ENCODE peak calls at places on chromosomes 1 and 21, in ten cellular contexts. One of them, this sample, is unnamed.

GRCh38 chr1:117582341-117582902 is 23.4 kb upstream of the TENT5C start:
- DNase-seq in astrocyte of the cerebellum: no peak
- DNase-seq in upper lobe of right lung: no peak
- DNase-seq in fibroblast of lung: no peak
- DNase-seq in CD4-positive, alpha-beta T cell: no peak
- DNase-seq in right lobe of liver: no peak
- DNase-seq in GM12878: no peak
- DNase-seq in cardiac muscle cell: no peak
- DNase-seq in endothelial cell: no peak
- DNase-seq in spleen: no peak
- DNase-seq in this sample: no peak

GRCh38 chr1:245195398-245195797 is 40.6 kb downstream of the KIF26B start:
- DNase-seq in right lobe of liver: no peak
- DNase-seq in cardiac muscle cell: no peak
- DNase-seq in GM12878: no peak
- DNase-seq in CD4-positive, alpha-beta T cell: no peak
- DNase-seq in astrocyte of the cerebellum: no peak
- DNase-seq in endothelial cell: no peak
- DNase-seq in spleen: no peak
- DNase-seq in upper lobe of right lung: no peak
- DNase-seq in fibroblast of lung: no peak
- DNase-seq in this sample: no peak

GRCh38 chr1:15950302-15950701 is 25.6 kb downstream of the ZBTB17 start:
- DNase-seq in astrocyte of the cerebellum: no peak
- DNase-seq in right lobe of liver: no peak
- DNase-seq in GM12878: no peak
- DNase-seq in spleen: no peak
- DNase-seq in cardiac muscle cell: no peak
- DNase-seq in CD4-positive, alpha-beta T cell: no peak
- DNase-seq in upper lobe of right lung: no peak
- DNase-seq in endothelial cell: no peak
- DNase-seq in fibroblast of lung: no peak
- DNase-seq in this sample: no peak

GRCh38 chr1:246608616-246609376 is 42.5 kb downstream of the CNST start:
- DNase-seq in endothelial cell: peak
- DNase-seq in fibroblast of lung: peak
- DNase-seq in GM12878: no peak
- DNase-seq in upper lobe of right lung: peak
- DNase-seq in spleen: no peak
- DNase-seq in astrocyte of the cerebellum: peak
- DNase-seq in CD4-positive, alpha-beta T cell: no peak
- DNase-seq in right lobe of liver: peak
- DNase-seq in cardiac muscle cell: peak
- DNase-seq in this sample: no peak

GRCh38 chr1:170640581-170640980 is 23.4 kb upstream of the PRRX1 start:
- DNase-seq in cardiac muscle cell: no peak
- DNase-seq in CD4-positive, alpha-beta T cell: no peak
- DNase-seq in spleen: no peak
- DNase-seq in astrocyte of the cerebellum: no peak
- DNase-seq in right lobe of liver: no peak
- DNase-seq in GM12878: no peak
- DNase-seq in fibroblast of lung: no peak
- DNase-seq in upper lobe of right lung: no peak
- DNase-seq in endothelial cell: no peak
- DNase-seq in this sample: no peak

GRCh38 chr1:200979574-200980451 is 43.7 kb downstream of the KIF21B start:
- DNase-seq in astrocyte of the cerebellum: no peak
- DNase-seq in endothelial cell: peak
- DNase-seq in right lobe of liver: no peak
- DNase-seq in cardiac muscle cell: peak
- DNase-seq in upper lobe of right lung: no peak
- DNase-seq in GM12878: no peak
- DNase-seq in spleen: peak
- DNase-seq in fibroblast of lung: peak
- DNase-seq in CD4-positive, alpha-beta T cell: peak
- DNase-seq in this sample: peak

GRCh38 chr1:84442256-84442655 is 36.8 kb upstream of the RPF1 start:
- DNase-seq in upper lobe of right lung: no peak
- DNase-seq in spleen: no peak
- DNase-seq in right lobe of liver: no peak
- DNase-seq in cardiac muscle cell: peak
- DNase-seq in CD4-positive, alpha-beta T cell: no peak
- DNase-seq in fibroblast of lung: peak
- DNase-seq in astrocyte of the cerebellum: peak
- DNase-seq in GM12878: peak
- DNase-seq in endothelial cell: no peak
- DNase-seq in this sample: peak

GRCh38 chr21:42593007-42593814 is 60.2 kb upstream of the PDE9A start:
- DNase-seq in GM12878: no peak
- DNase-seq in right lobe of liver: peak
- DNase-seq in astrocyte of the cerebellum: peak
- DNase-seq in fibroblast of lung: peak
- DNase-seq in CD4-positive, alpha-beta T cell: peak
- DNase-seq in cardiac muscle cell: peak
- DNase-seq in endothelial cell: peak
- DNase-seq in upper lobe of right lung: peak
- DNase-seq in spleen: peak
- DNase-seq in this sample: peak

GRCh38 chr1:12615916-12616708 is 1.9 kb downstream of the DHRS3 start:
- DNase-seq in endothelial cell: peak
- DNase-seq in astrocyte of the cerebellum: no peak
- DNase-seq in fibroblast of lung: no peak
- DNase-seq in CD4-positive, alpha-beta T cell: no peak
- DNase-seq in cardiac muscle cell: peak
- DNase-seq in GM12878: no peak
- DNase-seq in upper lobe of right lung: peak
- DNase-seq in spleen: peak
- DNase-seq in right lobe of liver: peak
- DNase-seq in this sample: no peak

GRCh38 chr1:51234721-51235425 is 1.2 kb upstream of the RNF11 start:
- DNase-seq in spleen: peak
- DNase-seq in astrocyte of the cerebellum: no peak
- DNase-seq in right lobe of liver: peak
- DNase-seq in GM12878: peak
- DNase-seq in cardiac muscle cell: peak
- DNase-seq in CD4-positive, alpha-beta T cell: peak
- DNase-seq in fibroblast of lung: no peak
- DNase-seq in endothelial cell: no peak
- DNase-seq in upper lobe of right lung: peak
- DNase-seq in this sample: no peak

GRCh38 chr1:164709541-164710287 is 150.7 kb downstream of the PBX1 start:
- DNase-seq in cardiac muscle cell: no peak
- DNase-seq in astrocyte of the cerebellum: no peak
- DNase-seq in fibroblast of lung: no peak
- DNase-seq in upper lobe of right lung: no peak
- DNase-seq in CD4-positive, alpha-beta T cell: no peak
- DNase-seq in endothelial cell: no peak
- DNase-seq in spleen: no peak
- DNase-seq in right lobe of liver: no peak
- DNase-seq in GM12878: no peak
- DNase-seq in this sample: no peak

GRCh38 chr1:244154882-244155531 is 103.9 kb downstream of the ZBTB18 start:
- DNase-seq in GM12878: no peak
- DNase-seq in astrocyte of the cerebellum: no peak
- DNase-seq in cardiac muscle cell: no peak
- DNase-seq in upper lobe of right lung: no peak
- DNase-seq in spleen: no peak
- DNase-seq in fibroblast of lung: no peak
- DNase-seq in right lobe of liver: peak
- DNase-seq in endothelial cell: no peak
- DNase-seq in CD4-positive, alpha-beta T cell: no peak
- DNase-seq in this sample: no peak

GRCh38 chr1:28257736-28258135 is 1.6 kb upstream of the SESN2 start:
- DNase-seq in astrocyte of the cerebellum: no peak
- DNase-seq in upper lobe of right lung: no peak
- DNase-seq in CD4-positive, alpha-beta T cell: no peak
- DNase-seq in endothelial cell: no peak
- DNase-seq in cardiac muscle cell: no peak
- DNase-seq in GM12878: no peak
- DNase-seq in fibroblast of lung: no peak
- DNase-seq in right lobe of liver: no peak
- DNase-seq in spleen: no peak
- DNase-seq in this sample: no peak

GRCh38 chr1:1507305-1507704 is 4.7 kb upstream of the ATAD3A start:
- DNase-seq in cardiac muscle cell: no peak
- DNase-seq in spleen: no peak
- DNase-seq in CD4-positive, alpha-beta T cell: no peak
- DNase-seq in endothelial cell: no peak
- DNase-seq in fibroblast of lung: no peak
- DNase-seq in astrocyte of the cerebellum: no peak
- DNase-seq in right lobe of liver: no peak
- DNase-seq in upper lobe of right lung: no peak
- DNase-seq in GM12878: no peak
- DNase-seq in this sample: no peak

GRCh38 chr1:167439301-167439988 is 78.9 kb downstream of the CD247 start:
- DNase-seq in CD4-positive, alpha-beta T cell: no peak
- DNase-seq in upper lobe of right lung: no peak
- DNase-seq in fibroblast of lung: peak
- DNase-seq in right lobe of liver: no peak
- DNase-seq in GM12878: no peak
- DNase-seq in astrocyte of the cerebellum: no peak
- DNase-seq in cardiac muscle cell: peak
- DNase-seq in spleen: no peak
- DNase-seq in endothelial cell: peak
- DNase-seq in this sample: peak
- TF ChIP-seq CTCF in CD4-positive, alpha-beta T cell: no peak
- TF ChIP-seq CTCF in upper lobe of right lung: peak
- TF ChIP-seq CTCF in fibroblast of lung: peak
- TF ChIP-seq CTCF in right lobe of liver: peak
- TF ChIP-seq CTCF in GM12878: no peak
- TF ChIP-seq CTCF in astrocyte of the cerebellum: peak
- TF ChIP-seq CTCF in cardiac muscle cell: peak
- TF ChIP-seq CTCF in spleen: no peak
- TF ChIP-seq CTCF in endothelial cell: no peak
- TF ChIP-seq CTCF in this sample: no peak

GRCh38 chr1:7551442-7551841 is 219.7 kb upstream of the VAMP3 start:
- DNase-seq in GM12878: no peak
- DNase-seq in right lobe of liver: peak
- DNase-seq in astrocyte of the cerebellum: no peak
- DNase-seq in fibroblast of lung: no peak
- DNase-seq in cardiac muscle cell: no peak
- DNase-seq in CD4-positive, alpha-beta T cell: no peak
- DNase-seq in spleen: peak
- DNase-seq in endothelial cell: no peak
- DNase-seq in upper lobe of right lung: peak
- DNase-seq in this sample: no peak

GRCh38 chr1:7550981-7551380 is 220.1 kb upstream of the VAMP3 start:
- DNase-seq in spleen: peak
- DNase-seq in upper lobe of right lung: peak
- DNase-seq in GM12878: no peak
- DNase-seq in astrocyte of the cerebellum: no peak
- DNase-seq in fibroblast of lung: no peak
- DNase-seq in CD4-positive, alpha-beta T cell: no peak
- DNase-seq in endothelial cell: no peak
- DNase-seq in cardiac muscle cell: no peak
- DNase-seq in right lobe of liver: peak
- DNase-seq in this sample: no peak

GRCh38 chr1:7554343-7555270 is 216.5 kb upstream of the VAMP3 start:
- DNase-seq in CD4-positive, alpha-beta T cell: no peak
- DNase-seq in fibroblast of lung: peak
- DNase-seq in GM12878: no peak
- DNase-seq in astrocyte of the cerebellum: no peak
- DNase-seq in endothelial cell: no peak
- DNase-seq in upper lobe of right lung: peak
- DNase-seq in spleen: peak
- DNase-seq in right lobe of liver: peak
- DNase-seq in cardiac muscle cell: peak
- DNase-seq in this sample: no peak

GRCh38 chr1:7552402-7552801 is 218.7 kb upstream of the VAMP3 start:
- DNase-seq in spleen: peak
- DNase-seq in right lobe of liver: peak
- DNase-seq in astrocyte of the cerebellum: no peak
- DNase-seq in CD4-positive, alpha-beta T cell: no peak
- DNase-seq in upper lobe of right lung: peak
- DNase-seq in endothelial cell: no peak
- DNase-seq in cardiac muscle cell: peak
- DNase-seq in fibroblast of lung: no peak
- DNase-seq in GM12878: no peak
- DNase-seq in this sample: no peak

GRCh38 chr1:7553042-7553690 is 217.9 kb upstream of the VAMP3 start:
- DNase-seq in GM12878: no peak
- DNase-seq in spleen: peak
- DNase-seq in endothelial cell: no peak
- DNase-seq in right lobe of liver: peak
- DNase-seq in CD4-positive, alpha-beta T cell: no peak
- DNase-seq in cardiac muscle cell: no peak
- DNase-seq in astrocyte of the cerebellum: no peak
- DNase-seq in fibroblast of lung: no peak
- DNase-seq in upper lobe of right lung: peak
- DNase-seq in this sample: no peak
- TF ChIP-seq CTCF in GM12878: no peak
- TF ChIP-seq CTCF in spleen: no peak
- TF ChIP-seq CTCF in endothelial cell: no peak
- TF ChIP-seq CTCF in right lobe of liver: no peak
- TF ChIP-seq CTCF in CD4-positive, alpha-beta T cell: no peak
- TF ChIP-seq CTCF in cardiac muscle cell: no peak
- TF ChIP-seq CTCF in astrocyte of the cerebellum: no peak
- TF ChIP-seq CTCF in fibroblast of lung: no peak
- TF ChIP-seq CTCF in upper lobe of right lung: no peak
- TF ChIP-seq CTCF in this sample: no peak

GRCh38 chr1:222914861-222915632 is 100.2 kb downstream of the DISP1 start:
- DNase-seq in CD4-positive, alpha-beta T cell: no peak
- DNase-seq in upper lobe of right lung: no peak
- DNase-seq in fibroblast of lung: peak
- DNase-seq in spleen: no peak
- DNase-seq in endothelial cell: no peak
- DNase-seq in GM12878: no peak
- DNase-seq in right lobe of liver: no peak
- DNase-seq in cardiac muscle cell: peak
- DNase-seq in astrocyte of the cerebellum: no peak
- DNase-seq in this sample: no peak
- TF ChIP-seq CTCF in CD4-positive, alpha-beta T cell: no peak
- TF ChIP-seq CTCF in upper lobe of right lung: no peak
- TF ChIP-seq CTCF in fibroblast of lung: peak
- TF ChIP-seq CTCF in spleen: no peak
- TF ChIP-seq CTCF in endothelial cell: no peak
- TF ChIP-seq CTCF in GM12878: no peak
- TF ChIP-seq CTCF in right lobe of liver: no peak
- TF ChIP-seq CTCF in cardiac muscle cell: no peak
- TF ChIP-seq CTCF in astrocyte of the cerebellum: no peak
- TF ChIP-seq CTCF in this sample: no peak

DNA sequence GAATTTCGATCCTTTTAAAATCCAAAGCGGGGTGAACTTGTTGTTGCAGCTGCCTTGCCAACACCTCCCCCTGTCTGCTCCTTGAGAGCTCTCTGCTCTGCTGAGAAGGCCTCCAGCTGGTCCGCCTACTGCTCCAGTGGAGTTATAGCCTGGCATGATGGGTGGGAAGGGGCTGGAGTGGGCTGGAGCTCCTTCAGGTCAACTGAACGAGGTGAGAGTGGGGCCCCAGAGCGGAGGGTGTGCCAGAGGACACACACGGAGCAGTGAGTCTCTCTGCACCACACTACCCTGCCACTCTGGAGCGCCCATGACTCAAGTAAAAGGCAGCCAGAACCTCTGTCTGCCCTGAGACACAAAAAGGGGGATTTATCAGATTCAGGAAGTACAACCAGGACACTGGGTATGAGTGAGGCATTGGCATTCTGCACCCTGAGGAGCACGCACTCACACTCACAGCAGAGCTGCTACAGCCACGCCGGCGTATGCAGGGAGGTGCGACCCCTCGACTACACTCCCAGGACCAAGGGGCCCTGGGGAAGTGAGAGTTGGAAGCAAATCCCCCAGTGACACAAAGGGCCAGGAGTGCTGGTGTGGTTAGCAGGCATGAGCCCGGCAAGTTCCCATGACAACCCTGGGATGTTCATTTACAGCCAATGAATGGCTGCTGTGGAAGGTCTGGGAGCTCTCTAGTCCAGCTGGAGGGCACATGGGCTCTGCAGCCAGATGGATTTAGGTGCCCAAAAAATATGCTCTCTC is 28.0 kb upstream of the EVA1B start:
- DNase-seq in GM12878: no peak
- DNase-seq in CD4-positive, alpha-beta T cell: no peak
- DNase-seq in right lobe of liver: no peak
- DNase-seq in cardiac muscle cell: peak
- DNase-seq in spleen: peak
- DNase-seq in upper lobe of right lung: no peak
- DNase-seq in fibroblast of lung: peak
- DNase-seq in astrocyte of the cerebellum: peak
- DNase-seq in endothelial cell: no peak
- DNase-seq in this sample: no peak
- TF ChIP-seq CTCF in GM12878: no peak
- TF ChIP-seq CTCF in CD4-positive, alpha-beta T cell: no peak
- TF ChIP-seq CTCF in right lobe of liver: no peak
- TF ChIP-seq CTCF in cardiac muscle cell: peak
- TF ChIP-seq CTCF in spleen: no peak
- TF ChIP-seq CTCF in upper lobe of right lung: no peak
- TF ChIP-seq CTCF in fibroblast of lung: no peak
- TF ChIP-seq CTCF in astrocyte of the cerebellum: peak
- TF ChIP-seq CTCF in endothelial cell: no peak
- TF ChIP-seq CTCF in this sample: no peak